ENCODE peak calls at places on chromosomes 4 and X, in six cellular contexts. F is heart right ventricle, A is NCI-H1048, T is cardiac fibroblast, M is endothelial cell of umbilical vein, C is hypothalamus. U is an unnamed sample.

GRCh38 chr4:123232439-123232838 is 164.2 kb upstream of the SPRY1 start:
- DNase-seq in F (no peak), A (no peak), T (peak), M (peak), C (no peak), U (no peak)

GRCh38 chr4:182201871-182202270 is 41.3 kb upstream of the TENM3 start:
- DNase-seq in F (no peak), A (no peak), T (no peak), M (no peak), C (no peak), U (no peak)

GRCh38 chr4:60780874-60781273 is 419.3 kb upstream of the ADGRL3 start:
- DNase-seq in F (no peak), A (no peak), T (no peak), M (no peak), C (no peak), U (no peak)

GRCh38 chr4:6804082-6804752 is 21.7 kb downstream of the KIAA0232 start:
- DNase-seq in F (no peak), A (no peak), T (no peak), M (no peak), C (no peak), U (no peak)

GRCh38 chr4:6942238-6942800 is 32.7 kb downstream of the TBC1D14 start:
- DNase-seq in F (no peak), A (no peak), T (peak), M (peak), C (no peak), U (no peak)

GRCh38 chr4:47933798-47934197 is 19.4 kb upstream of the NFXL1 start:
- DNase-seq in F (no peak), A (peak), T (peak), M (peak), C (no peak), U (no peak)

GRCh38 chrX:11541510-11541909 is 124.2 kb downstream of the ARHGAP6 start:
- DNase-seq in F (no peak), A (no peak), T (peak), M (no peak), C (no peak), U (no peak)

GRCh38 chr4:168743131-168743530 is 246.3 kb downstream of the PALLD start:
- DNase-seq in F (no peak), A (no peak), T (no peak), M (no peak), C (no peak), U (no peak)

GRCh38 chr4:47668810-47669408 is 169.0 kb downstream of the CORIN start:
- DNase-seq in F (no peak), A (peak), T (peak), M (peak), C (no peak), U (no peak)

GRCh38 chr4:124189545-124189944 is 523.0 kb downstream of the ANKRD50 start:
- DNase-seq in F (no peak), A (no peak), T (peak), M (no peak), C (no peak), U (no peak)

GRCh38 chrX:78514852-78515251 is 144.3 kb downstream of the RTL3 start:
- DNase-seq in F (no peak), A (no peak), T (no peak), M (no peak), C (no peak), U (no peak)

GRCh38 chr4:56909083-56909981 is 1.6 kb downstream of the REST start:
- DNase-seq in F (no peak), A (peak), T (peak), M (peak), C (peak), U (no peak)

U was measured in cerebellar nuclear complex.